ENCODE peak calls at places on chromosome 1, in eight cellular contexts. One of them, this sample, is unnamed.

GRCh38 chr1:53394306-53394705 is 64.9 kb upstream of the DMRTB1 start:
- DNase-seq in body of pancreas: no peak
- DNase-seq in aorta: no peak
- DNase-seq in astrocyte of the spinal cord: no peak
- DNase-seq in IMR-90: no peak
- DNase-seq in K562: no peak
- DNase-seq in mammary epithelial cell: no peak
- DNase-seq in fibroblast of the aortic adventitia: no peak
- DNase-seq in this sample: no peak

GRCh38 chr1:37718901-37719571 is 26.7 kb downstream of the CDCA8 start:
- DNase-seq in K562: no peak
- DNase-seq in mammary epithelial cell: peak; percentile 42
- DNase-seq in IMR-90: no peak
- DNase-seq in astrocyte of the spinal cord: no peak
- DNase-seq in fibroblast of the aortic adventitia: no peak
- DNase-seq in aorta: no peak
- DNase-seq in body of pancreas: no peak
- DNase-seq in this sample: no peak

GRCh38 chr1:96632045-96632664 is 89.4 kb upstream of the PTBP2 start:
- DNase-seq in astrocyte of the spinal cord: no peak
- DNase-seq in fibroblast of the aortic adventitia: no peak
- DNase-seq in body of pancreas: no peak
- DNase-seq in aorta: no peak
- DNase-seq in IMR-90: no peak
- DNase-seq in mammary epithelial cell: no peak
- DNase-seq in K562: no peak
- DNase-seq in this sample: no peak

GRCh38 chr1:69518991-69519390 is 48.7 kb upstream of the LRRC7 start:
- DNase-seq in K562: no peak
- DNase-seq in astrocyte of the spinal cord: no peak
- DNase-seq in IMR-90: no peak
- DNase-seq in fibroblast of the aortic adventitia: no peak
- DNase-seq in body of pancreas: no peak
- DNase-seq in mammary epithelial cell: no peak
- DNase-seq in aorta: no peak
- DNase-seq in this sample: no peak

GRCh38 chr1:192756314-192756713 is 52.5 kb upstream of the RGS2 start:
- DNase-seq in fibroblast of the aortic adventitia: no peak
- DNase-seq in K562: peak; percentile 30
- DNase-seq in astrocyte of the spinal cord: no peak
- DNase-seq in mammary epithelial cell: no peak
- DNase-seq in aorta: no peak
- DNase-seq in body of pancreas: no peak
- DNase-seq in IMR-90: no peak
- DNase-seq in this sample: no peak

GRCh38 chr1:237146247-237146646 is 104.3 kb downstream of the RYR2 start:
- DNase-seq in body of pancreas: no peak
- DNase-seq in fibroblast of the aortic adventitia: no peak
- DNase-seq in IMR-90: peak; percentile 16
- DNase-seq in aorta: no peak
- DNase-seq in K562: no peak
- DNase-seq in astrocyte of the spinal cord: no peak
- DNase-seq in mammary epithelial cell: no peak
- DNase-seq in this sample: no peak

GRCh38 chr1:89483757-89484077 is 40.9 kb upstream of the LRRC8B start:
- DNase-seq in fibroblast of the aortic adventitia: no peak
- DNase-seq in mammary epithelial cell: no peak
- DNase-seq in astrocyte of the spinal cord: no peak
- DNase-seq in IMR-90: no peak
- DNase-seq in K562: no peak
- DNase-seq in aorta: no peak
- DNase-seq in body of pancreas: no peak
- DNase-seq in this sample: no peak

GRCh38 chr1:24572301-24572700 is 16.4 kb downstream of the NCMAP start:
- DNase-seq in body of pancreas: no peak
- DNase-seq in mammary epithelial cell: no peak
- DNase-seq in fibroblast of the aortic adventitia: no peak
- DNase-seq in K562: no peak
- DNase-seq in aorta: no peak
- DNase-seq in astrocyte of the spinal cord: no peak
- DNase-seq in IMR-90: no peak
- DNase-seq in this sample: no peak

GRCh38 chr1:98323396-98323795 is 338.1 kb upstream of the SNX7 start:
- DNase-seq in aorta: peak; percentile 52
- DNase-seq in IMR-90: peak; percentile 82
- DNase-seq in mammary epithelial cell: peak; percentile 92
- DNase-seq in K562: no peak
- DNase-seq in fibroblast of the aortic adventitia: peak; percentile 95
- DNase-seq in body of pancreas: no peak
- DNase-seq in astrocyte of the spinal cord: no peak
- DNase-seq in this sample: no peak

GRCh38 chr1:117162806-117163205 is 41.3 kb upstream of the TRIM45 start:
- DNase-seq in K562: no peak
- DNase-seq in fibroblast of the aortic adventitia: no peak
- DNase-seq in astrocyte of the spinal cord: no peak
- DNase-seq in body of pancreas: no peak
- DNase-seq in mammary epithelial cell: no peak
- DNase-seq in aorta: no peak
- DNase-seq in IMR-90: no peak
- DNase-seq in this sample: no peak

GRCh38 chr1:229342305-229342901 is 444 bp downstream of the CCSAP start:
- DNase-seq in aorta: peak; percentile 87
- DNase-seq in fibroblast of the aortic adventitia: peak; percentile 50
- DNase-seq in mammary epithelial cell: peak; percentile 78
- DNase-seq in body of pancreas: peak; percentile 84
- DNase-seq in K562: peak; percentile 89
- DNase-seq in astrocyte of the spinal cord: peak; percentile 70
- DNase-seq in IMR-90: peak; percentile 57
- DNase-seq in this sample: peak; percentile 89

GRCh38 chr1:235822685-235823084 is 44.0 kb downstream of the LYST start:
- DNase-seq in body of pancreas: no peak
- DNase-seq in astrocyte of the spinal cord: no peak
- DNase-seq in fibroblast of the aortic adventitia: peak; percentile 38
- DNase-seq in K562: no peak
- DNase-seq in aorta: no peak
- DNase-seq in mammary epithelial cell: no peak
- DNase-seq in IMR-90: peak; percentile 27
- DNase-seq in this sample: no peak

GRCh38 chr1:36222481-36223372 is 1.5 kb upstream of the THRAP3 start:
- DNase-seq in fibroblast of the aortic adventitia: no peak
- DNase-seq in K562: no peak
- DNase-seq in body of pancreas: no peak
- DNase-seq in mammary epithelial cell: no peak
- DNase-seq in IMR-90: peak; percentile 22
- DNase-seq in astrocyte of the spinal cord: no peak
- DNase-seq in aorta: no peak
- DNase-seq in this sample: no peak

GRCh38 chr1:41884256-41885240 is 34.2 kb downstream of the HIVEP3 start:
- DNase-seq in body of pancreas: no peak
- DNase-seq in astrocyte of the spinal cord: no peak
- DNase-seq in IMR-90: no peak
- DNase-seq in K562: no peak
- DNase-seq in mammary epithelial cell: no peak
- DNase-seq in aorta: no peak
- DNase-seq in fibroblast of the aortic adventitia: no peak
- DNase-seq in this sample: no peak

GRCh38 chr1:28526886-28527285 is 21.0 kb downstream of the RCC1 start:
- DNase-seq in body of pancreas: peak; percentile 64
- DNase-seq in IMR-90: no peak
- DNase-seq in astrocyte of the spinal cord: no peak
- DNase-seq in fibroblast of the aortic adventitia: no peak
- DNase-seq in mammary epithelial cell: peak; percentile 56
- DNase-seq in K562: no peak
- DNase-seq in aorta: no peak
- DNase-seq in this sample: no peak

GRCh38 chr1:25771246-25772114 is 28.5 kb upstream of the SELENON start:
- DNase-seq in K562: no peak
- DNase-seq in astrocyte of the spinal cord: no peak
- DNase-seq in IMR-90: peak; percentile 5
- DNase-seq in mammary epithelial cell: no peak
- DNase-seq in body of pancreas: peak; percentile 93
- DNase-seq in fibroblast of the aortic adventitia: no peak
- DNase-seq in aorta: no peak
- DNase-seq in this sample: no peak

GRCh38 chr1:63112155-63112914 is 210.0 kb upstream of the FOXD3 start:
- DNase-seq in fibroblast of the aortic adventitia: peak; percentile 68
- DNase-seq in IMR-90: peak; percentile 31
- DNase-seq in aorta: no peak
- DNase-seq in K562: no peak
- DNase-seq in mammary epithelial cell: peak; percentile 92
- DNase-seq in astrocyte of the spinal cord: peak; percentile 96
- DNase-seq in body of pancreas: no peak
- DNase-seq in this sample: no peak

GRCh38 chr1:160681067-160681890 is 30.3 kb downstream of the CD48 start:
- DNase-seq in fibroblast of the aortic adventitia: peak; percentile 40
- DNase-seq in K562: peak; percentile 92
- DNase-seq in IMR-90: peak; percentile 14
- DNase-seq in mammary epithelial cell: peak; percentile 61
- DNase-seq in aorta: peak; percentile 87
- DNase-seq in body of pancreas: peak; percentile 28
- DNase-seq in astrocyte of the spinal cord: peak; percentile 14
- DNase-seq in this sample: no peak

GRCh38 chr1:156495401-156496140 is 5.0 kb downstream of the MEF2D start:
- DNase-seq in aorta: peak; percentile 85
- DNase-seq in K562: peak; percentile 59
- DNase-seq in fibroblast of the aortic adventitia: peak; percentile 41
- DNase-seq in mammary epithelial cell: no peak
- DNase-seq in astrocyte of the spinal cord: no peak
- DNase-seq in body of pancreas: peak; percentile 65
- DNase-seq in IMR-90: no peak
- DNase-seq in this sample: no peak
- H3K4me3 ChIP-seq in aorta: no peak overlapping the region
- H3K4me3 ChIP-seq in K562: no peak overlapping the region
- H3K4me3 ChIP-seq in fibroblast of the aortic adventitia: peak overlapping the region; percentile 9
- H3K4me3 ChIP-seq in mammary epithelial cell: no peak overlapping the region
- H3K4me3 ChIP-seq in astrocyte of the spinal cord: no peak overlapping the region
- H3K4me3 ChIP-seq in body of pancreas: no peak overlapping the region
- H3K4me3 ChIP-seq in IMR-90: no peak overlapping the region
- H3K4me3 ChIP-seq in this sample: no peak overlapping the region

DNA sequence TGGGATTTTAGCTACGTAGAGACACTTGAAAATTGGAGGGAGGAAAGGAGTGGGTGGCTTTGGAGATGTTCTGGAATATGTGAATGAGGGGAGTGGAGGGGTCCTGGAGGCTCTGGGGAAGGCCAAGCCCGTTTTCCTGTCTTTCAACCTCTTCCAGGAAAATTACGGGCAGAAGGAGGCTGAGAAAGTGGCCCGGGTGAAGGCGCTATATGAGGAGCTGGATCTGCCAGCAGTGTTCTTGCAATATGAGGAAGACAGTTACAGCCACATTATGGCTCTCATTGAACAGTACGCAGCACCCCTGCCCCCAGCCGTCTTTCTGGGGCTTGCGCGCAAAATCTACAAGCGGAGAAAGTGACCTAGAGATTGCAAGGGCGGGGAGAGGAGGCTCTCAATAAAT is 442 bp upstream of the RUSC1 start:
- DNase-seq in astrocyte of the spinal cord: no peak
- DNase-seq in body of pancreas: no peak
- DNase-seq in K562: peak; percentile 41
- DNase-seq in fibroblast of the aortic adventitia: no peak
- DNase-seq in IMR-90: no peak
- DNase-seq in mammary epithelial cell: no peak
- DNase-seq in aorta: no peak
- DNase-seq in this sample: no peak
- H3K4me3 ChIP-seq in astrocyte of the spinal cord: peak overlapping the region; percentile 55
- H3K4me3 ChIP-seq in body of pancreas: no peak overlapping the region
- H3K4me3 ChIP-seq in K562: no peak overlapping the region
- H3K4me3 ChIP-seq in fibroblast of the aortic adventitia: peak overlapping the region; percentile 93
- H3K4me3 ChIP-seq in IMR-90: peak overlapping the region; percentile 90
- H3K4me3 ChIP-seq in mammary epithelial cell: no peak overlapping the region
- H3K4me3 ChIP-seq in aorta: peak overlapping the region; percentile 50
- H3K4me3 ChIP-seq in this sample: peak overlapping the region; percentile 85

GRCh38 chr1:155003227-155003765 is 694 bp downstream of the ZBTB7B start:
- DNase-seq in aorta: no peak
- DNase-seq in astrocyte of the spinal cord: no peak
- DNase-seq in K562: peak; percentile 64
- DNase-seq in fibroblast of the aortic adventitia: no peak
- DNase-seq in mammary epithelial cell: no peak
- DNase-seq in body of pancreas: peak; percentile 56
- DNase-seq in IMR-90: no peak
- DNase-seq in this sample: no peak

GRCh38 chr1:155005076-155005971 is 2.7 kb downstream of the ZBTB7B start:
- DNase-seq in K562: no peak
- DNase-seq in fibroblast of the aortic adventitia: no peak
- DNase-seq in IMR-90: no peak
- DNase-seq in mammary epithelial cell: no peak
- DNase-seq in aorta: peak; percentile 80
- DNase-seq in astrocyte of the spinal cord: no peak
- DNase-seq in body of pancreas: peak; percentile 92
- DNase-seq in this sample: no peak

GRCh38 chr1:155004352-155005075 is 1.9 kb downstream of the ZBTB7B start:
- DNase-seq in mammary epithelial cell: no peak
- DNase-seq in aorta: no peak
- DNase-seq in body of pancreas: no peak
- DNase-seq in K562: no peak
- DNase-seq in astrocyte of the spinal cord: no peak
- DNase-seq in IMR-90: no peak
- DNase-seq in fibroblast of the aortic adventitia: no peak
- DNase-seq in this sample: no peak

GRCh38 chr1:155002479-155003226 is at the start of gene ZBTB7B:
- DNase-seq in IMR-90: no peak
- DNase-seq in mammary epithelial cell: no peak
- DNase-seq in body of pancreas: peak; percentile 72
- DNase-seq in fibroblast of the aortic adventitia: no peak
- DNase-seq in aorta: peak; percentile 76
- DNase-seq in K562: peak; percentile 67
- DNase-seq in astrocyte of the spinal cord: peak; percentile 47
- DNase-seq in this sample: peak; percentile 30

GRCh38 chr1:155003766-155004351 is 1.3 kb downstream of the ZBTB7B start:
- DNase-seq in astrocyte of the spinal cord: peak; percentile 35
- DNase-seq in K562: peak; percentile 90
- DNase-seq in mammary epithelial cell: no peak
- DNase-seq in body of pancreas: peak; percentile 77
- DNase-seq in aorta: peak; percentile 85
- DNase-seq in IMR-90: peak; percentile 38
- DNase-seq in fibroblast of the aortic adventitia: no peak
- DNase-seq in this sample: peak; percentile 64
- H3K4me3 ChIP-seq in astrocyte of the spinal cord: peak overlapping the region; percentile 61
- H3K4me3 ChIP-seq in K562: peak overlapping the region; percentile 97
- H3K4me3 ChIP-seq in mammary epithelial cell: peak overlapping the region; percentile 95
- H3K4me3 ChIP-seq in body of pancreas: peak overlapping the region; percentile 70
- H3K4me3 ChIP-seq in aorta: peak overlapping the region; percentile 79
- H3K4me3 ChIP-seq in IMR-90: peak overlapping the region; percentile 98
- H3K4me3 ChIP-seq in fibroblast of the aortic adventitia: peak overlapping the region; percentile 91
- H3K4me3 ChIP-seq in this sample: peak overlapping the region; percentile 80

DNA sequence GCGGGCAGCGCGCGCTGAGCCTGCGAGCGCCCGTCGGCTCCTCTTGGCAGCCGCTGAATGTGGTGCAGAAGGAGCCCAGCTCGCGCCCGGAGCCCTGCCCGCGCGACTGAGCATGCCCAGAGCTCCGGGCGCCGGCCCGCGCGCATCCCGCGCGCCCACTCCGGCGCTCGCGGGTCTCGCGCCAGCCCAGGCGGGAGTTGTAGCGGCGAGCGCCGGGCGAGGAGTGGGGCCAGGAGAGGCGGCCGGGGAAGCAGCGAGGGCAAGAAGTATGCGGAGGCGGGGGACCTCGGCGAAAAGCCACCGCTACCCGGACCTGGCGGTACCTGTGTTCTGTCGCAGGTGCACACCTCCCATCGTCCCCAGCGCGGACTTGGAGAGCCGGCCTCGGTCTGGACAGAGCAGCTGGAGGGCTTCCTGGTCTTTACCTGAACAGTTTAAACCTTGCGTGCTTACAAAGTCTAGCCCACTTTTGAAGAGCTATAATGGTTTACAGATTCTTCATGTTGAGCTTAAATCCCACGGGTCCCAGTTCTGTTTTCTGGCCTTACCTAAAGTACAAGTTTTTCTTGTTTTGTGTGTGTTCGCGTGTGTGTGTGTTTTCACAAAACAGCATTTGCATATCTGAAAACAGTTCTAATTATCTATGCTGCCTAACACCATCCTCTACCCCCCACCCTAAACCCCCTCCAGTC is at the start of gene DDAH1:
- DNase-seq in mammary epithelial cell: peak; percentile 54
- DNase-seq in astrocyte of the spinal cord: peak; percentile 68
- DNase-seq in body of pancreas: peak; percentile 86
- DNase-seq in K562: no peak
- DNase-seq in aorta: peak; percentile 66
- DNase-seq in fibroblast of the aortic adventitia: peak; percentile 56
- DNase-seq in IMR-90: peak; percentile 65
- DNase-seq in this sample: peak; percentile 36
- H3K4me3 ChIP-seq in mammary epithelial cell: peak within 1 kb of the TSS; percentile 82
- H3K4me3 ChIP-seq in astrocyte of the spinal cord: peak within 1 kb of the TSS; percentile 89
- H3K4me3 ChIP-seq in body of pancreas: peak within 1 kb of the TSS; percentile 63
- H3K4me3 ChIP-seq in K562: no peak within 1 kb of the TSS
- H3K4me3 ChIP-seq in aorta: peak within 1 kb of the TSS; percentile 86
- H3K4me3 ChIP-seq in fibroblast of the aortic adventitia: peak within 1 kb of the TSS; percentile 84
- H3K4me3 ChIP-seq in IMR-90: peak within 1 kb of the TSS; percentile 95
- H3K4me3 ChIP-seq in this sample: peak within 1 kb of the TSS; percentile 65